ENCODE peak calls at places on chromosomes 4 and X, in ten cellular contexts. K is fibroblast of mammary gland; N is HCT116; Z is activated CD8-positive, alpha-beta T cell treated with anti-CD3 and anti-CD28 coated beads for 36 hours; W is neural crest cell; X is tibial artery; M is heart left ventricle; H is foreskin fibroblast; A is GM13977; F is nephron progenitor cell. C is an unnamed sample.

GRCh38 chr4:146288188-146288587 is 73.8 kb downstream of the REELD1 start:
- DNase-seq in A (no peak), X (no peak), H (no peak), W (no peak), M (no peak), K (no peak), Z (no peak), N (no peak), F (no peak), C (no peak)

GRCh38 chr4:119725011-119725410 is 96.4 kb upstream of the PDE5A start:
- DNase-seq in W (no peak), K (no peak), F (no peak), M (no peak), X (no peak), N (no peak), A (no peak), Z (no peak), H (no peak), C (no peak)

GRCh38 chr4:52864816-52865215 is 2.7 kb downstream of the RASL11B start:
- DNase-seq in H (no peak), X (no peak), A (no peak), Z (no peak), M (no peak), N (no peak), K (no peak), F (no peak), W (no peak), C (no peak)

GRCh38 chrX:9148626-9149385 is 114.9 kb upstream of the FAM9B start:
- DNase-seq in W (no peak), N (no peak), H (peak; percentile 61), F (no peak), A (no peak), X (peak; percentile 64), Z (no peak), K (peak; percentile 80), M (no peak), C (no peak)

GRCh38 chr4:173293663-173294062 is 40.5 kb downstream of the HMGB2 start:
- DNase-seq in F (no peak), A (no peak), H (no peak), M (no peak), Z (no peak), N (no peak), K (no peak), W (no peak), X (no peak), C (no peak)

GRCh38 chrX:119453202-119453601 is 15.0 kb upstream of the SLC25A5 start:
- DNase-seq in H (no peak), A (no peak), M (no peak), Z (no peak), K (no peak), W (no peak), N (no peak), F (no peak), X (no peak), C (no peak)

GRCh38 chr4:2806392-2807355 is 13.8 kb downstream of the SH3BP2 start:
- DNase-seq in A (no peak), X (no peak), K (no peak), W (no peak), H (peak; percentile 68), M (peak; percentile 88), Z (no peak), N (no peak), F (no peak), C (no peak)

GRCh38 chr4:144204431-144204830 is 63.9 kb upstream of the GYPA start:
- DNase-seq in F (no peak), M (no peak), N (no peak), X (no peak), Z (no peak), H (no peak), W (no peak), A (no peak), K (no peak), C (no peak)

GRCh38 chrX:147602297-147602696 is 309.4 kb upstream of the FMR1 start:
- DNase-seq in Z (no peak), N (no peak), K (no peak), H (no peak), W (no peak), X (no peak), F (no peak), M (no peak), A (no peak), C (no peak)

GRCh38 chrX:121641560-121641959 is 594.1 kb downstream of the GLUD2 start:
- DNase-seq in W (no peak), H (peak; percentile 60), K (peak; percentile 85), X (no peak), A (no peak), M (no peak), N (no peak), F (no peak), Z (no peak), C (no peak)

GRCh38 chrX:139724626-139725025 is 16.7 kb upstream of the MCF2 start:
- DNase-seq in M (no peak), F (no peak), Z (no peak), A (no peak), W (no peak), H (no peak), K (no peak), N (no peak), X (no peak), C (no peak)

GRCh38 chrX:38927592-38927991 is 126.3 kb downstream of the MID1IP1 start:
- DNase-seq in W (no peak), K (no peak), A (no peak), M (no peak), F (no peak), H (no peak), N (no peak), Z (no peak), X (no peak), C (no peak)

GRCh38 chr4:122588453-122589238 is 32.2 kb downstream of the IL21 start:
- DNase-seq in H (peak; percentile 73), W (no peak), M (no peak), X (no peak), F (no peak), A (no peak), Z (no peak), K (peak; percentile 79), N (no peak), C (no peak)

GRCh38 chr4:48780867-48781219 is 764 bp upstream of the FRYL start:
- DNase-seq in K (peak; percentile 39), X (no peak), A (peak; percentile 12), W (no peak), F (no peak), N (no peak), H (peak; percentile 31), M (no peak), Z (peak; percentile 74), C (no peak)
- TF ChIP-seq CTCF in K (no peak), X (no peak), A (no peak), W (no peak), F (no peak), N (no peak), H (no peak), M (no peak), Z (no peak), C (no peak)

GRCh38 chr4:168028970-168029610 is 63.2 kb upstream of the ANXA10 start:
- DNase-seq in Z (no peak), H (no peak), F (no peak), A (no peak), N (no peak), X (no peak), W (no peak), M (no peak), K (peak; percentile 18), C (no peak)

DNA sequence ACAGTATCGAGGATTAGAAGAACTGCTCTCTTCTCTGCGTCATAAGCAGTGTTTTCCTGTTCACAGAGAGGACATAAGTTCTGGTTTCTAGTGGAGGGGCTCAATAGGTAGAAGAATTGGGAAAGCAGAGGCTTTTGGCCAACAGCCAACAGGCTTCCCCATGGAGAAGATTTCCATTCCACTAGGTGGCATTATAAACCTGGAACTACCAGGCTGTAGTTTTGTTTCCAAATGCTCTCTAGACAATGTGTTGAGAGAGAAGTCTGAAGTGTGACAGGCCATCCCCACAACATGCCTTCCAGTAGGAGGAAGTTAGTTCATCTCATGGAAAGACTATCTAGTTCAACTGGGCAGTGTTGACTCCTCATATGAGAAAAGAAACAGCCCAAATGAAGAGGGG is 63.8 kb upstream of the ANXA10 start:
- DNase-seq in M (no peak), H (no peak), A (no peak), Z (no peak), K (peak; percentile 36), N (peak; percentile 28), W (no peak), X (no peak), F (no peak), C (no peak)
- TF ChIP-seq CTCF in M (no peak), H (no peak), A (no peak), Z (no peak), K (peak; percentile 24), N (no peak), W (no peak), X (no peak), F (no peak), C (no peak)

DNA sequence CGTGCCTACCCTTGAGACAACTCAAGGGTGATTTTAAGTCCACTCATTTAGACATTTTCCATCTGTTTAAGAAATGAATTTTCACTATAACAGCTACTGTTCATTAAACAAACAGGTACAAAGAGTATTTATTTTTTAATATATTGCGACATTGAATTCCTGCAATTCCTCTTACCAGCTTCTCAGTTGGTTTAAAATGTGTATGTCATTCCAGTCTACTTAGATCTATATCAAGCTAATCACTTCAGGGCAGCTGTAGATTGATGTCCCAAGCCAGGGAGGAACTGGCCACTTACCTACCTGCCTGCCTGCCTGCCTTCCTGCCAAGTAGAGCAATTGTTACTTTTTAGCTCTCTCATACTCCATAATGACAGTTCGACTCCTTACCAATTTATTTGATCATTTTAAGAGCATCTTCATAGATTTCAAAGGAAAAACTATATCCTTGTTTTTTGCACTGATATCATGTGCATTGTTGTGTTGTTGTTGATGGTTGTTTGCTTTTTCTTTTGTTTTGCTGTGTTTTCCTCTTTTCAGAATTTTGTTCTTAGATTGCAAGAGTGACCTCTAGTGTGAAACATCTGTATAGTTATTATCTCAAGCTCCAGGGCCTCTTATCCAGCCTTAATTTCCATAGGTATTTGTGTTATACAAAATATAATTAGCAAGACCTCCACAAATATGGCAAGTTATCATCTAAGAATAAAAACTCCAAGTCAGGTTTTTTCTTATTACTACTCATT is 120.9 kb upstream of the NRK start:
- DNase-seq in A (no peak), H (no peak), F (no peak), W (no peak), X (no peak), N (no peak), Z (no peak), K (peak; percentile 46), M (no peak), C (no peak)
- TF ChIP-seq CTCF in A (no peak), H (no peak), F (peak; percentile 20), W (peak; percentile 50), X (no peak), N (no peak), Z (no peak), K (peak; percentile 40), M (peak; percentile 25), C (no peak)

DNA sequence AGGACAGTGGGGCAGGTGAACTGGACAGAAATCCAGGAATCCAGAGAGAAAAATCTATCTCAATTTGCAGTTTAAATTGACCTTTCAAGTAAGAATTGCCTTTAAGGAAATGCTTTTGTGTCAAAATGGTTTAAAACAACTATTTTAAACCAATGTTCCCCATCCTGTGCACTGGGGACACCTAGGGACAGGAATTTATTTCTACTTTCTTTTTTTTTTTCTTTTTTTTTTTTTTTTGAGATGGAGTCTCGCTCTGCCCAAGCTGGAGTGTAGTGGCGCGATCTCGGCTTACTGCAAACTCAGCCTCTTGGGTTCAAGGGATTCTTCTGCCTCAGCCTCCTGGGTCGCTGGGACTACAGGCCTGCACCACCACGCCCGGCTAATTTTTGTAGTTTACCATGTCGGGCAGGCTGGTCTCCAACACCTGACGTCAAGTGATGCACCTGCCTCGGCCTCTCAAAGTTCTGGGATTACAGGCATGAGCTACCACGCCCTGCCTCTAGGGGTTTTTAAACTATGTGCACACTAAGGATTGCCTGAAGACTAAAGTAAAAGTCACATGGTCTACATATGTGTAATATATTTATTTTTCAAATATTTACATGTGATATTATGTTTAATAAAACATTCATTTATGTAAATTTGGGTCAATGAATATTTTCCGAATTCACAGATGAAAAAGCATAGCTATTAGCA is 1213.4 kb downstream of the STIM2 start:
- DNase-seq in M (no peak), Z (no peak), X (no peak), H (no peak), K (no peak), F (no peak), N (peak; percentile 59), W (no peak), A (no peak), C (no peak)
- TF ChIP-seq CTCF in M (no peak), Z (no peak), X (no peak), H (no peak), K (peak; percentile 18), F (peak; percentile 16), N (peak; percentile 50), W (peak; percentile 46), A (no peak), C (no peak)